ENCODE peak calls at places on chromosomes 16 and 17, in four cellular contexts. R is left ventricle myocardium inferior, I is caudate nucleus, M is A172. K is an unnamed sample.

GRCh38 chr17:82795615-82796014 is 43.8 kb downstream of the TBCD start:
- DNase-seq in R (no peak), I (no peak), M (no peak), K (no peak)

GRCh38 chr16:85557083-85557975 is 55.8 kb upstream of the GSE1 start:
- DNase-seq in R (no peak), I (peak; percentile 39), M (peak; percentile 37), K (peak; percentile 39)

GRCh38 chr17:82301916-82302497 is 15.4 kb downstream of the CD7 start:
- DNase-seq in R (no peak), I (no peak), M (no peak), K (no peak)

GRCh38 chr16:12061336-12062055 is 85.0 kb downstream of the SNX29 start:
- DNase-seq in R (no peak), I (no peak), M (peak; percentile 69), K (no peak)

GRCh38 chr17:13743906-13744305 is 142.2 kb upstream of the HS3ST3A1 start:
- DNase-seq in R (no peak), I (no peak), M (no peak), K (no peak)

GRCh38 chr17:28745052-28745776 is 1.4 kb downstream of the TRAF4 start:
- DNase-seq in R (no peak), I (peak; percentile 89), M (peak; percentile 49), K (no peak)

GRCh38 chr17:37743875-37744632 is 805 bp downstream of the HNF1B start:
- DNase-seq in R (no peak), I (no peak), M (no peak), K (no peak)

GRCh38 chr17:45119964-45120363 is 12.4 kb downstream of the PLCD3 start:
- DNase-seq in R (no peak), I (no peak), M (no peak), K (no peak)

GRCh38 chr17:73293480-73293911 is 18.3 kb downstream of the CDC42EP4 start:
- DNase-seq in R (peak; percentile 60), I (no peak), M (peak; percentile 61), K (no peak)

GRCh38 chr17:78653382-78653781 is 76.2 kb upstream of the DNAH17 start:
- DNase-seq in R (no peak), I (no peak), M (peak; percentile 52), K (no peak)

GRCh38 chr16:58176608-58177346 is 21.1 kb downstream of the CSNK2A2 start:
- DNase-seq in R (no peak), I (no peak), M (no peak), K (no peak)

GRCh38 chr17:39625198-39625769 is 1.5 kb upstream of the PPP1R1B start:
- DNase-seq in R (no peak), I (no peak), M (no peak), K (no peak)

K was measured in effector CD8-positive, alpha-beta T cell.